ENCODE peak calls at places on chromosomes 4 and X, in eight cellular contexts. L is C1 segment of cervical spinal cord; V is cardiac muscle cell; Q is CD4-positive, alpha-beta T cell; T is NCI-H1092; N is PC-3; Y is hepatic stellate cell; U is fibroblast of mammary gland. M is an unnamed sample.

GRCh38 chr4:157265281-157265680 is 44.8 kb downstream of the GRIA2 start:
- DNase-seq in L (no peak), V (peak), Q (no peak), T (no peak), N (peak), Y (no peak), U (peak), M (peak)

GRCh38 chrX:109889289-109890006 is 113.5 kb upstream of the TMEM164 start:
- DNase-seq in L (peak), V (peak), Q (no peak), T (no peak), N (peak), Y (no peak), U (peak), M (peak)

GRCh38 chr4:16579866-16580265 is 318.6 kb downstream of the LDB2 start:
- DNase-seq in L (no peak), V (no peak), Q (no peak), T (no peak), N (no peak), Y (no peak), U (peak), M (no peak)

GRCh38 chrX:117645639-117646038 is 471.0 kb downstream of the KLHL13 start:
- DNase-seq in L (no peak), V (no peak), Q (no peak), T (no peak), N (no peak), Y (no peak), U (no peak), M (no peak)

GRCh38 chr4:11106769-11107168 is 321.9 kb downstream of the HS3ST1 start:
- DNase-seq in L (no peak), V (no peak), Q (no peak), T (no peak), N (no peak), Y (no peak), U (peak), M (peak)

GRCh38 chr4:19678763-19679162 is 572.9 kb upstream of the SLIT2 start:
- DNase-seq in L (no peak), V (no peak), Q (no peak), T (no peak), N (peak), Y (no peak), U (peak), M (no peak)

GRCh38 chr4:138671606-138672084 is 343.9 kb upstream of the NOCT start:
- DNase-seq in L (no peak), V (no peak), Q (no peak), T (no peak), N (no peak), Y (no peak), U (no peak), M (no peak)

GRCh38 chrX:44183329-44183728 is 160.1 kb downstream of the EFHC2 start:
- DNase-seq in L (no peak), V (no peak), Q (no peak), T (no peak), N (peak), Y (no peak), U (no peak), M (no peak)

GRCh38 chr4:48333587-48333986 is 7.7 kb upstream of the SLAIN2 start:
- DNase-seq in L (no peak), V (no peak), Q (no peak), T (no peak), N (peak), Y (no peak), U (no peak), M (no peak)

GRCh38 chr4:2932951-2933565 is 30.1 kb downstream of the NOP14 start:
- DNase-seq in L (no peak), V (no peak), Q (no peak), T (no peak), N (no peak), Y (no peak), U (no peak), M (no peak)